ENCODE peak calls at places on chromosome 9, in nine cellular contexts. H is left colon; Z is HCEC 1CT; P is HCT116; E is NCI-H82; L is stimulated activated CD8-positive, alpha-beta memory T cell treated with anti-CD3 and anti-CD28 coated beads, Interleukin-15, amount 100 ng/mL, for 24 hours; C is NCI-H1694; O is left ventricle myocardium superior; N is mesendoderm. T is an unnamed sample.

GRCh38 chr9:88991066-88992030 is at the start of gene S1PR3:
- DNase-seq in C (no peak), O (peak), E (peak), Z (peak), P (no peak), L (no peak), H (no peak), N (peak), T (no peak)

GRCh38 chr9:89234186-89234585 is 55.6 kb upstream of the SHC3 start:
- DNase-seq in C (no peak), P (no peak), E (no peak), Z (no peak), O (no peak), N (no peak), L (no peak), H (no peak), T (no peak)

GRCh38 chr9:87787735-87788134 is 61.8 kb downstream of the CTSL start:
- DNase-seq in L (no peak), O (no peak), Z (peak), E (no peak), C (no peak), P (no peak), H (no peak), N (no peak), T (no peak)

GRCh38 chr9:131237931-131238401 is 38.3 kb downstream of the FAM78A start:
- DNase-seq in O (peak), Z (peak), C (no peak), H (peak), N (peak), P (no peak), E (peak), L (peak), T (peak)

GRCh38 chr9:111483419-111483861 is 743 bp downstream of the ECPAS start:
- DNase-seq in H (no peak), N (no peak), C (no peak), O (peak), E (peak), Z (peak), P (no peak), L (peak), T (peak)

GRCh38 chr9:93131599-93132286 is 2.3 kb downstream of the NINJ1 start:
- DNase-seq in P (no peak), E (no peak), Z (no peak), O (no peak), L (no peak), C (no peak), H (no peak), N (no peak), T (no peak)

GRCh38 chr9:97406620-97407177 is 5.2 kb upstream of the TDRD7 start:
- DNase-seq in H (no peak), O (no peak), N (no peak), C (no peak), P (no peak), E (peak), L (no peak), Z (no peak), T (no peak)

GRCh38 chr9:112120471-112120925 is 54.6 kb downstream of the SUSD1 start:
- DNase-seq in P (no peak), O (no peak), Z (no peak), H (no peak), C (peak), E (peak), N (peak), L (no peak), T (peak)

GRCh38 chr9:126735482-126735881 is 69.4 kb upstream of the ZBTB43 start:
- DNase-seq in N (no peak), O (no peak), E (no peak), C (no peak), P (no peak), H (no peak), L (no peak), Z (no peak), T (no peak)

GRCh38 chr9:120982851-120983250 is 56.3 kb upstream of the TRAF1 start:
- DNase-seq in L (no peak), P (no peak), E (no peak), N (no peak), C (no peak), O (no peak), Z (peak), H (no peak), T (no peak)

GRCh38 chr9:19137282-19137681 is 10.0 kb upstream of the PLIN2 start:
- DNase-seq in Z (peak), O (no peak), L (no peak), C (no peak), E (no peak), P (no peak), H (no peak), N (no peak), T (no peak)

GRCh38 chr9:29564564-29564963 is 1991.3 kb upstream of the C9orf72 start:
- DNase-seq in Z (no peak), E (no peak), P (no peak), O (no peak), C (no peak), L (no peak), N (no peak), H (no peak), T (peak)

GRCh38 chr9:5922192-5922591 is 31.5 kb downstream of the MLANA start:
- DNase-seq in Z (no peak), H (no peak), E (no peak), O (no peak), N (no peak), L (no peak), P (no peak), C (no peak), T (no peak)

GRCh38 chr9:101254733-101255473 is 129.9 kb downstream of the BAAT start:
- DNase-seq in L (no peak), Z (no peak), C (no peak), H (no peak), E (no peak), P (no peak), O (no peak), N (no peak), T (no peak)

GRCh38 chr9:137299938-137300337 is 2.1 kb downstream of the NRARP start:
- DNase-seq in Z (no peak), L (no peak), E (peak), N (no peak), P (no peak), O (peak), C (no peak), H (no peak), T (no peak)